ENCODE peak calls at places on chromosomes 2 and 18, in six cellular contexts. One of them, this sample, is unnamed.

GRCh38 chr18:61992285-61992684 is 99.5 kb upstream of the RNF152 start:
- DNase-seq in T-cell: no peak
- DNase-seq in astrocyte of the spinal cord: peak
- DNase-seq in uterus: no peak
- DNase-seq in myocyte: peak
- DNase-seq in nucleus accumbens: no peak
- DNase-seq in this sample: peak

GRCh38 chr2:45009303-45009927 is at the start of gene SIX2:
- DNase-seq in T-cell: no peak
- DNase-seq in astrocyte of the spinal cord: peak
- DNase-seq in uterus: peak
- DNase-seq in myocyte: peak
- DNase-seq in nucleus accumbens: no peak
- DNase-seq in this sample: peak

GRCh38 chr2:173298536-173299097 is 56.1 kb upstream of the CDCA7 start:
- DNase-seq in T-cell: no peak
- DNase-seq in astrocyte of the spinal cord: no peak
- DNase-seq in uterus: no peak
- DNase-seq in myocyte: no peak
- DNase-seq in nucleus accumbens: no peak
- DNase-seq in this sample: no peak

GRCh38 chr2:225763711-225764110 is 364.2 kb downstream of the NYAP2 start:
- DNase-seq in T-cell: no peak
- DNase-seq in astrocyte of the spinal cord: no peak
- DNase-seq in uterus: no peak
- DNase-seq in myocyte: peak
- DNase-seq in nucleus accumbens: no peak
- DNase-seq in this sample: no peak

GRCh38 chr2:152647417-152648010 is 69.7 kb downstream of the PRPF40A start:
- DNase-seq in T-cell: no peak
- DNase-seq in astrocyte of the spinal cord: peak
- DNase-seq in uterus: peak
- DNase-seq in myocyte: peak
- DNase-seq in nucleus accumbens: no peak
- DNase-seq in this sample: no peak

GRCh38 chr2:78051480-78051879 is 529.3 kb upstream of the LRRTM4 start:
- DNase-seq in T-cell: no peak
- DNase-seq in astrocyte of the spinal cord: no peak
- DNase-seq in uterus: no peak
- DNase-seq in myocyte: no peak
- DNase-seq in nucleus accumbens: no peak
- DNase-seq in this sample: no peak

GRCh38 chr2:202221873-202222272 is 16.5 kb downstream of the SUMO1 start:
- DNase-seq in T-cell: no peak
- DNase-seq in astrocyte of the spinal cord: peak
- DNase-seq in uterus: no peak
- DNase-seq in myocyte: peak
- DNase-seq in nucleus accumbens: no peak
- DNase-seq in this sample: no peak

GRCh38 chr18:54752185-54752584 is 76.1 kb upstream of the RAB27B start:
- DNase-seq in T-cell: no peak
- DNase-seq in astrocyte of the spinal cord: no peak
- DNase-seq in uterus: no peak
- DNase-seq in myocyte: no peak
- DNase-seq in nucleus accumbens: no peak
- DNase-seq in this sample: no peak

GRCh38 chr2:42545714-42546390 is 22.6 kb upstream of the MTA3 start:
- DNase-seq in T-cell: no peak
- DNase-seq in astrocyte of the spinal cord: no peak
- DNase-seq in uterus: no peak
- DNase-seq in myocyte: no peak
- DNase-seq in nucleus accumbens: no peak
- DNase-seq in this sample: no peak

This sample was measured in AG04449.